ENCODE peak calls at places on chromosome 15, in five cellular contexts. C is AG04450, B is stomach, U is esophagus muscularis mucosa, W is body of pancreas. D is an unnamed sample.
A peak's percentile ranks its signal among the peaks of the same experiment; 100 is the strongest.

GRCh38 chr15:92087211-92087610 is 233.7 kb downstream of the SLCO3A1 start:
- DNase-seq in C (no peak), B (no peak), U (no peak), W (no peak), D (no peak)

GRCh38 chr15:81333363-81333762 is 9.4 kb upstream of the STARD5 start:
- DNase-seq in C (no peak), B (no peak), U (no peak), W (no peak), D (no peak)

GRCh38 chr15:99435138-99435695 is 130.6 kb upstream of the MEF2A start:
- DNase-seq in C (no peak), B (peak; percentile 79), U (no peak), W (peak; percentile 63), D (peak; percentile 24)

GRCh38 chr15:69132935-69133861 is 27.2 kb upstream of the GLCE start:
- DNase-seq in C (no peak), B (no peak), U (no peak), W (no peak), D (no peak)

GRCh38 chr15:81273855-81274254 is 50.1 kb downstream of the STARD5 start:
- DNase-seq in C (no peak), B (no peak), U (peak; percentile 81), W (no peak), D (no peak)

GRCh38 chr15:84006467-84006866 is 229.1 kb upstream of the GOLGA6L4 start:
- DNase-seq in C (no peak), B (no peak), U (peak; percentile 4), W (no peak), D (no peak)

GRCh38 chr15:101053261-101053660 is 134.1 kb downstream of the LRRK1 start:
- DNase-seq in C (no peak), B (peak; percentile 22), U (peak; percentile 85), W (no peak), D (no peak)

GRCh38 chr15:52112203-52112750 is 298 bp downstream of the BCL2L10 start:
- DNase-seq in C (no peak), B (peak; percentile 52), U (no peak), W (peak; percentile 42), D (no peak)

GRCh38 chr15:55403531-55403930 is 4.6 kb downstream of the CCPG1 start:
- DNase-seq in C (no peak), B (no peak), U (no peak), W (no peak), D (no peak)

GRCh38 chr15:35686347-35686746 is 140.4 kb upstream of the DPH6 start:
- DNase-seq in C (no peak), B (no peak), U (no peak), W (no peak), D (no peak)

GRCh38 chr15:38991126-38991525 is 426.5 kb upstream of the RASGRP1 start:
- DNase-seq in C (no peak), B (no peak), U (no peak), W (no peak), D (no peak)

GRCh38 chr15:58770519-58770856 is 614 bp upstream of the MINDY2 start:
- DNase-seq in C (peak; percentile 46), B (no peak), U (no peak), W (no peak), D (no peak)

GRCh38 chr15:70528270-70528706 is 235.1 kb downstream of the UACA start:
- DNase-seq in C (no peak), B (peak; percentile 55), U (no peak), W (no peak), D (no peak)

GRCh38 chr15:29687204-29687768 is 135.0 kb downstream of the TJP1 start:
- DNase-seq in C (no peak), B (peak; percentile 79), U (no peak), W (peak; percentile 78), D (no peak)
- H3K27ac ChIP-seq in C (no peak overlapping the region), B (peak overlapping the region; percentile 80), U (no peak overlapping the region), W (peak overlapping the region; percentile 78), D (no peak overlapping the region)

GRCh38 chr15:65087411-65087810 is 10.9 kb downstream of the KBTBD13 start:
- DNase-seq in C (no peak), B (no peak), U (no peak), W (no peak), D (no peak)

GRCh38 chr15:65089206-65089824 is 12.8 kb downstream of the KBTBD13 start:
- DNase-seq in C (peak; percentile 59), B (no peak), U (no peak), W (no peak), D (no peak)

GRCh38 chr15:65087873-65088642 is 11.5 kb downstream of the KBTBD13 start:
- DNase-seq in C (no peak), B (no peak), U (peak; percentile 96), W (no peak), D (no peak)

GRCh38 chr15:65086680-65087111 is 10.2 kb downstream of the KBTBD13 start:
- DNase-seq in C (no peak), B (no peak), U (no peak), W (no peak), D (no peak)

DNA sequence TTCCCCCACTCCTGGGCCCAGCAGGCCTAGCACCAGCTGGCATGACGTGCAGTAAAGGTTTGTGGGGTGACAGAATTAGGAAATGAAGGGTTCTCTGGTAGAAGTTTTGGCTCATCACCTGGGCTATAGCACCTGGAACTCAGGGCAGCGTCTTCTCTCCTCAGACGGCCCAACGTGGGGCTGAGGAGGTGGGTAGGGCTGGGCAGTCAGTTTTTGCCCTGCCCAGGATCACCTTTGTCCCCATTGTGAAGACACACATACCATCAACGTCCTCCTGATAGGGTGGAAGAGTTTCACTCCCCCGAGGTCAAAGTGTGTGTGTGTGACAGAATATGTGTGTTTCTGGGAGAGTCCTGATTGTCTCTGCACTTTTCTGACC is 12.1 kb downstream of the KBTBD13 start:
- DNase-seq in C (no peak), B (no peak), U (no peak), W (no peak), D (no peak)
- H3K27ac ChIP-seq in C (no peak overlapping the region), B (peak overlapping the region; percentile 87), U (peak overlapping the region; percentile 91), W (no peak overlapping the region), D (no peak overlapping the region)

GRCh38 chr15:90648137-90649070 is 68.7 kb upstream of the BLM start:
- DNase-seq in C (peak; percentile 42), B (peak; percentile 68), U (no peak), W (peak; percentile 77), D (no peak)
- H3K27ac ChIP-seq in C (peak overlapping the region; percentile 21), B (peak overlapping the region; percentile 75), U (peak overlapping the region; percentile 43), W (peak overlapping the region; percentile 61), D (no peak overlapping the region)

GRCh38 chr15:60660290-60661051 is 181.5 kb upstream of the ICE2 start:
- DNase-seq in C (no peak), B (no peak), U (no peak), W (no peak), D (no peak)
- H3K27ac ChIP-seq in C (no peak overlapping the region), B (peak overlapping the region; percentile 44), U (peak overlapping the region; percentile 53), W (peak overlapping the region; percentile 54), D (peak overlapping the region; percentile 49)

D was measured in epithelial cell of prostate.